ENCODE peak calls at places on chromosomes 4 and X, in five cellular contexts. G is K562, V is WTC11, S is H1, P is GM12878. H is an unnamed sample.

GRCh38 chrX:16953606-16954211 is 7.3 kb downstream of the REPS2 start:
- DNase-seq in G (no peak), V (no peak), S (no peak), P (no peak), H (no peak)

GRCh38 chr4:140052050-140052449 is 101.9 kb downstream of the MAML3 start:
- DNase-seq in G (peak), V (peak), S (no peak), P (no peak), H (peak)

GRCh38 chr4:104420766-104421165 is 73.9 kb downstream of the CXXC4 start:
- DNase-seq in G (no peak), V (peak), S (peak), P (no peak), H (no peak)

GRCh38 chr4:172489896-172490295 is 676.7 kb downstream of the GALNTL6 start:
- DNase-seq in G (no peak), V (no peak), S (no peak), P (no peak), H (no peak)

GRCh38 chr4:73034896-73035295 is 34.6 kb downstream of the COX18 start:
- DNase-seq in G (no peak), V (no peak), S (no peak), P (no peak), H (no peak)

GRCh38 chr4:103307479-103308042 is 109.4 kb upstream of the CENPE start:
- DNase-seq in G (no peak), V (no peak), S (no peak), P (no peak), H (no peak)

GRCh38 chr4:94516999-94517398 is 65.3 kb downstream of the PDLIM5 start:
- DNase-seq in G (peak), V (no peak), S (no peak), P (no peak), H (no peak)

GRCh38 chrX:153055827-153056748 is at the start of gene PNMA3:
- DNase-seq in G (no peak), V (peak), S (no peak), P (no peak), H (no peak)

GRCh38 chr4:176882201-176882600 is 89.5 kb upstream of the VEGFC start:
- DNase-seq in G (no peak), V (no peak), S (no peak), P (no peak), H (no peak)

GRCh38 chr4:16450724-16451123 is 224.5 kb upstream of the TAPT1 start:
- DNase-seq in G (no peak), V (no peak), S (no peak), P (no peak), H (no peak)

GRCh38 chr4:5142726-5143125 is 91.4 kb downstream of the STK32B start:
- DNase-seq in G (peak), V (peak), S (no peak), P (no peak), H (peak)

GRCh38 chr4:168440442-168441264 is 39.6 kb downstream of the DDX60L start:
- DNase-seq in G (no peak), V (no peak), S (no peak), P (peak), H (no peak)

GRCh38 chr4:8897768-8898167 is 26.1 kb upstream of the HMX1 start:
- DNase-seq in G (no peak), V (no peak), S (no peak), P (no peak), H (no peak)

GRCh38 chrX:252421-253291 is 28.5 kb upstream of the PLCXD1 start:
- DNase-seq in G (no peak), V (no peak), S (no peak), P (no peak), H (no peak)

GRCh38 chr4:27050731-27051130 is 190.1 kb downstream of the STIM2 start:
- DNase-seq in G (no peak), V (no peak), S (no peak), P (no peak), H (no peak)

GRCh38 chrX:28659269-28659668 is 72.0 kb downstream of the IL1RAPL1 start:
- DNase-seq in G (peak), V (peak), S (peak), P (no peak), H (no peak)

GRCh38 chr4:171519457-171519856 is 293.7 kb upstream of the GALNTL6 start:
- DNase-seq in G (no peak), V (no peak), S (no peak), P (no peak), H (no peak)

GRCh38 chr4:75698963-75699228 is 25.5 kb upstream of the USO1 start:
- DNase-seq in G (no peak), V (no peak), S (no peak), P (no peak), H (no peak)

GRCh38 chr4:77073106-77073858 is 2.5 kb downstream of the CCNI start:
- DNase-seq in G (no peak), V (no peak), S (no peak), P (no peak), H (no peak)

GRCh38 chr4:1373892-1374705 is 27.1 kb downstream of the UVSSA start:
- DNase-seq in G (no peak), V (peak), S (no peak), P (no peak), H (no peak)

GRCh38 chrX:23887918-23888317 is 19.8 kb downstream of the APOO start:
- DNase-seq in G (no peak), V (no peak), S (no peak), P (no peak), H (no peak)

GRCh38 chr4:41154001-41154813 is 60.1 kb downstream of the APBB2 start:
- DNase-seq in G (no peak), V (no peak), S (no peak), P (no peak), H (no peak)

GRCh38 chr4:121656269-121656641 is 40.5 kb downstream of the ANXA5 start:
- DNase-seq in G (peak), V (peak), S (no peak), P (peak), H (peak)

GRCh38 chrX:14712096-14712495 is 160.8 kb downstream of the FANCB start:
- DNase-seq in G (no peak), V (no peak), S (no peak), P (no peak), H (peak)

GRCh38 chr4:145299380-145300076 is 119.1 kb upstream of the OTUD4 start:
- DNase-seq in G (peak), V (no peak), S (no peak), P (peak), H (peak)

GRCh38 chr4:145301386-145302080 is 121.1 kb upstream of the OTUD4 start:
- DNase-seq in G (no peak), V (no peak), S (no peak), P (no peak), H (no peak)

GRCh38 chr4:145298885-145299284 is 118.5 kb upstream of the OTUD4 start:
- DNase-seq in G (no peak), V (no peak), S (no peak), P (peak), H (no peak)

GRCh38 chr4:145307120-145307519 is 126.7 kb upstream of the OTUD4 start:
- DNase-seq in G (no peak), V (no peak), S (no peak), P (no peak), H (no peak)

DNA sequence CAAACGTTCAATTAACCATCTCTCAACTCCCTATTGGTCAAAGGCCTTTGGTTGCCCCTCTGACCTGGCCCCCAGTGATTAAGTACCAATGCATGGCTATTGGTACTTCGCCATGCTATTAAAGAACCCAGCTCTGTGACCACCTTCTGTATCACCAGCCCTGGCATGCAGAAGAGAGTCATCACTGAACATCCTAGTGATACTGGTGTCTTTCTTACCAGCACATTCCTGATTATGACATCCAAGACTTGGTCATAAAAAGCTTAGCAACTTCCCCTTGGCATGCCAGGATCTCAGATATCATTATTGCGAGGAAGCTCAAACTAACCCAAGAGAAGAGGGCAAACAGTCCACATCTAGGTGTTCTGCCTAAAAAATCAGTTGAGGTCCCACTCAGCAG is 122.3 kb upstream of the OTUD4 start:
- DNase-seq in G (no peak), V (no peak), S (no peak), P (no peak), H (no peak)
- TF ChIP-seq ATF2 in G (no peak), V (no peak), S (no peak), P (no peak), H (no peak)

GRCh38 chr4:53653484-53654053 is 62.3 kb upstream of the LNX1 start:
- DNase-seq in G (no peak), V (no peak), S (no peak), P (peak), H (no peak)

GRCh38 chr4:53658029-53658428 is 66.7 kb upstream of the LNX1 start:
- DNase-seq in G (no peak), V (no peak), S (no peak), P (no peak), H (no peak)

GRCh38 chr4:53656421-53656981 is 65.2 kb upstream of the LNX1 start:
- DNase-seq in G (no peak), V (no peak), S (no peak), P (no peak), H (no peak)

GRCh38 chr4:53651142-53651720 is 59.9 kb upstream of the LNX1 start:
- DNase-seq in G (no peak), V (no peak), S (no peak), P (no peak), H (no peak)

DNA sequence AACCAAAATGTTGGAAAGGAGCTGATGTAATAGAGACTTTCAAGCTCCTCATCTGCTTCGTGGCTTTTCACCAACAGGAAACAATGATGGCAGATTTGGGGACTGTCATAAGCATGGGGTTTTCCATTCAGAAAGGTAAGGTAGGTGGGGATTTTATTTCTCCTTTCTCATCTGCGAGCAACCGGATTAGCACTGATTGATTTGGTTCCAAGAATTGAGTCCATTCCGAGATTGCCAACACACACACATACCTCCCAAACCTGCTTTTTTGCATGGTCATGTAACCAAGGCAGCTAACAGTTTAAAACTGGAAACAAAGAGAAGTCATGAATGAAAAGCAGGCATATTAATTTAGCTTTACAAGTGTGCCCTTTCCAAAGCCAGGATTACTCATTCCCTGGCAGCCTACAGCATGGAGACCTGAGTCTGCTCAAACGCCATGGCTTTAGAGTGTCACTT is 63.0 kb upstream of the LNX1 start:
- DNase-seq in G (no peak), V (no peak), S (no peak), P (peak), H (no peak)
- TF ChIP-seq ATF2 in G (no peak), V (no peak), S (no peak), P (no peak), H (no peak)

DNA sequence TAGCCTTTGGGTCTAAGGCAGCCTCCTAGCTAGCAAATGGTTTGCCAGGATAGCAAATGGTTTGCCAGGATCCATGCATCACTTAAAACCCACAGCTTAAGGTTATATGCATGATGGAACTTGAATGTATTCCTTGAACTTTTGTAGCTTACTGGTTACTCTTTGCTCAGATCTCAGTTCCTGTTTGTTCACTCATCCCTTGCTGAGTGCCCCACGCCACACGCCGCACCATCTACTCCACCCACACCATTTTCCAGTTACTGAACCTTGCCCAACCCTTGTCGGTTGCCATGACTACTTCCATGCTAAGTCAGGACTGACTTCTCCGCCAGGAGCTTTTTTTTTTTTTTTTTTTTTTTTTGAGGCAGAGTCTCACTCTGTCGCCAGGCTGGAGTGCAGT is 29.5 kb upstream of the XIAP start:
- DNase-seq in G (no peak), V (no peak), S (no peak), P (peak), H (peak)
- TF ChIP-seq ATF2 in G (no peak), V (no peak), S (no peak), P (peak), H (no peak)

DNA sequence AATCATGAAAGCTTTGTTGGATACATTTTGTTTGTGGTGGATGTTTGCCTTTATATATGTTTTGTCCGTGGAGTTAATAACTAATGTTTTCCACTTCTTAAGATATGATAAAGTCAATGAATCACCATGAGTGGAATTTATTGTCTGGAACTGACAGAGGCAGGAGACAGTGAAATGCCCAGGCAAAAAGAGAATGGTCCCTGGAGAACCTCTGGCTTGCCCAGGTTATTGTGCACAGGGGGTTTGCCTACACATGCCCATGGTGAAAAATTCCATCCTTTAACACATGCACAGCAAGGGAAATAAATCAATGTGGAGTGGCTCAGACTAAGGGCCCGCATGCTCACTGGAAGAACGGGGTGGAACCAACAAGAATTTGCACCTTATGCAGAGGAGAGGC is 964.3 kb upstream of the GRIA3 start:
- DNase-seq in G (no peak), V (no peak), S (no peak), P (no peak), H (no peak)
- TF ChIP-seq ATF2 in G (no peak), V (no peak), S (no peak), P (no peak), H (no peak)

GRCh38 chr4:2797545-2798305 is 4.8 kb downstream of the SH3BP2 start:
- DNase-seq in G (no peak), V (no peak), S (no peak), P (no peak), H (no peak)
- TF ChIP-seq ATF2 in G (no peak), V (no peak), S (no peak), P (no peak), H (no peak)

DNA sequence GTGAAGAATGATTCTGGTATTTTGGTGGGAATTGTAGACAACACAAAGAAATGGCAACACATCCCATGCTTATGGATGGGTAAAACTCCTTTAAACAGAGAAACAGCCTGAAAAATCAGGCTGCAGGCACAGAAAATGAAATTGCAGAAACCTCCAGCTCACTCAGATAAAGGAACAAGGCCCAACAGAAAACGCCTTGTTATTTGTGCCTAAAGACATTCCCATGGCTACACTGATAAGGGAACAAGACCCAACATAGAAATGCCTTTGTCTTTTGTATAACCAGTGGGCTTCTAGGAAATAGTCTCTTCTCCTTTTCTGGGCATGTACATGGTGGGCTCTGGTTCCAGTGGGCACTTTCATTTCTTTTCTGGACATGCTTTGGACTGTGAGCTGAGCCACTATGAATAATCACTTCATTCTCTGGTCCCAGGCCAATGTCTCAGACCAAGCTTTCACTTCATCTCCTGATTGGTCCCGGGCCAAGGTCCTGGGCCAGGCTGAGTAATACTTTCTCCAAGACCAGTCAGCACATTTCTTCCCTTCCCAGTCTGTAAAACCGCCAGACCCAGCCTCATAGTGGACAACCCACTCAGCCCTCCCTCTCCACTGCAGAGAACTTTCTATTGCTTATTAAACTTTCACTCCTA is 160.5 kb downstream of the TBX22 start:
- DNase-seq in G (no peak), V (no peak), S (no peak), P (no peak), H (no peak)
- TF ChIP-seq ATF2 in G (no peak), V (no peak), S (no peak), P (no peak), H (no peak)

GRCh38 chr4:118954246-118954645 is 65.6 kb downstream of the SYNPO2 start:
- DNase-seq in G (no peak), V (no peak), S (no peak), P (no peak), H (no peak)
- TF ChIP-seq ATF2 in G (no peak), V (no peak), S (no peak), P (no peak), H (no peak)

GRCh38 chrX:10769696-10770619 is 149.6 kb upstream of the MID1 start:
- DNase-seq in G (no peak), V (no peak), S (no peak), P (no peak), H (no peak)
- TF ChIP-seq ATF2 in G (no peak), V (no peak), S (no peak), P (no peak), H (no peak)

H was measured in HepG2.